ENCODE peak calls at places on chromosome 6, in five cellular contexts. H, F, I, U and R are unnamed samples.

GRCh38 chr6:118372413-118372812 is 175.7 kb upstream of the PLN start:
- DNase-seq in H (no peak), F (no peak), I (no peak), U (no peak), R (no peak)

GRCh38 chr6:146026873-146027272 is 2.0 kb upstream of the GRM1 start:
- DNase-seq in H (no peak), F (no peak), I (no peak), U (no peak), R (no peak)

GRCh38 chr6:21895591-21895990 is 302.0 kb downstream of the SOX4 start:
- DNase-seq in H (no peak), F (no peak), I (no peak), U (no peak), R (no peak)

GRCh38 chr6:5855787-5856186 is 150.9 kb downstream of the NRN1 start:
- DNase-seq in H (no peak), F (no peak), I (no peak), U (no peak), R (no peak)

GRCh38 chr6:81890846-81891245 is 138.4 kb upstream of the TENT5A start:
- DNase-seq in H (no peak), F (peak), I (no peak), U (no peak), R (no peak)

GRCh38 chr6:132731086-132731485 is 17.2 kb upstream of the VNN1 start:
- DNase-seq in H (no peak), F (no peak), I (no peak), U (no peak), R (no peak)

GRCh38 chr6:11273406-11274065 is 41.1 kb upstream of the NEDD9 start:
- DNase-seq in H (no peak), F (no peak), I (no peak), U (no peak), R (no peak)

GRCh38 chr6:169867751-169868191 is 116.3 kb downstream of the ERMARD start:
- DNase-seq in H (no peak), F (no peak), I (no peak), U (no peak), R (no peak)

GRCh38 chr6:161748535-161749386 is 474.9 kb upstream of the AGPAT4 start:
- DNase-seq in H (no peak), F (no peak), I (peak), U (peak), R (peak)

GRCh38 chr6:83824831-83825230 is 28.3 kb upstream of the RIPPLY2 start:
- DNase-seq in H (no peak), F (no peak), I (no peak), U (no peak), R (no peak)

GRCh38 chr6:31541059-31541657 is 645 bp downstream of the DDX39B start:
- DNase-seq in H (peak), F (no peak), I (no peak), U (no peak), R (no peak)

GRCh38 chr6:88945596-88945995 is 17.8 kb downstream of the RNGTT start:
- DNase-seq in H (no peak), F (no peak), I (no peak), U (no peak), R (no peak)

GRCh38 chr6:147301070-147301469 is 96.9 kb downstream of the STXBP5 start:
- DNase-seq in H (no peak), F (no peak), I (no peak), U (no peak), R (no peak)

GRCh38 chr6:84847349-84848160 is 83.2 kb upstream of the TBX18 start:
- DNase-seq in H (no peak), F (peak), I (no peak), U (no peak), R (no peak)

GRCh38 chr6:90285611-90286381 is 10.8 kb downstream of the BACH2 start:
- DNase-seq in H (peak), F (peak), I (peak), U (peak), R (peak)

GRCh38 chr6:16033214-16033613 is 95.7 kb upstream of the MYLIP start:
- DNase-seq in H (no peak), F (no peak), I (no peak), U (no peak), R (no peak)

GRCh38 chr6:80214436-80215022 is 108.1 kb downstream of the BCKDHB start:
- DNase-seq in H (no peak), F (peak), I (no peak), U (peak), R (peak)

GRCh38 chr6:92623441-92623840 is 795.9 kb downstream of the EPHA7 start:
- DNase-seq in H (no peak), F (no peak), I (no peak), U (no peak), R (no peak)

DNA sequence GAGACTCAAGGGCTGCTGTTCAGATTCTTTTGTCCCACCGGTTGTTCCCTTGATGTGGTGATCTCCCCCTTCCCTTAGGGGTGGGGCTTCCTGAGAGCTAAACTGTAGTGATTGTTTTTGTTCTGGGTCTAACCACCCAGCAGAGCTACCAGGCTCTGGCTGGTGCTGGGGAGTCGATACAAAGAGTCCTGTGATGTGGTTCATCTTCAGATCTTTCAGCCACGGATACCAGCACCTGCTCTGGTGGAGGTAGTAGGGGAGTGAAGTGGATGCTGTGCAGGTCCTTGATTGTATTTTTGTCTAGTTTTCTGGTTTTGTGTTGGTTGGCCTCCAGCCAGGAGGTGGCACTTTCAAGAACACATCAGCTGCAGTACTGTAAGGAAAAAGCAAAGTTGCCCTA is 801.6 kb downstream of the EPHA7 start:
- DNase-seq in H (no peak), F (no peak), I (no peak), U (no peak), R (no peak)
- TF ChIP-seq CTCF in H (no peak), F (no peak), I (no peak), U (no peak), R (no peak)

DNA sequence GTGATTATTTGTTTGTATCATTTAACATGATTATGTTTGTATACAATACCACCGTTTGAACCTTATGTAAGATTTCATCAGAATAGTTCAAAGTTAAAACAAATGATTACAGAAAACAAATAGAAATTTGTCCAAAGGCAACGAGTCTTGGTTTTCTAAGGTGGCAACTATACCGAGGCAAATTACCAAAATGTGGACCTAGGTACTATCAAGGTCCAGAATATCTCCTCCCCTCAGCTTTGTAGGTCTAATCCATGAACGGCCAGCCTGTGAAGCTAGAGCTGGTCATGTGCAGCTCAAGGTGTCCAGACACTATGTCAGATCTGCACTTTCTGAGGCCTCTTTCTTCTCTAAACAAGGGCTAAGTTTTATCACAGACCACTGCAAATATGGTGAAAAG is 151.7 kb upstream of the BEND3 start:
- DNase-seq in H (no peak), F (no peak), I (no peak), U (no peak), R (no peak)
- TF ChIP-seq CTCF in H (no peak), F (no peak), I (no peak), U (no peak), R (no peak)

DNA sequence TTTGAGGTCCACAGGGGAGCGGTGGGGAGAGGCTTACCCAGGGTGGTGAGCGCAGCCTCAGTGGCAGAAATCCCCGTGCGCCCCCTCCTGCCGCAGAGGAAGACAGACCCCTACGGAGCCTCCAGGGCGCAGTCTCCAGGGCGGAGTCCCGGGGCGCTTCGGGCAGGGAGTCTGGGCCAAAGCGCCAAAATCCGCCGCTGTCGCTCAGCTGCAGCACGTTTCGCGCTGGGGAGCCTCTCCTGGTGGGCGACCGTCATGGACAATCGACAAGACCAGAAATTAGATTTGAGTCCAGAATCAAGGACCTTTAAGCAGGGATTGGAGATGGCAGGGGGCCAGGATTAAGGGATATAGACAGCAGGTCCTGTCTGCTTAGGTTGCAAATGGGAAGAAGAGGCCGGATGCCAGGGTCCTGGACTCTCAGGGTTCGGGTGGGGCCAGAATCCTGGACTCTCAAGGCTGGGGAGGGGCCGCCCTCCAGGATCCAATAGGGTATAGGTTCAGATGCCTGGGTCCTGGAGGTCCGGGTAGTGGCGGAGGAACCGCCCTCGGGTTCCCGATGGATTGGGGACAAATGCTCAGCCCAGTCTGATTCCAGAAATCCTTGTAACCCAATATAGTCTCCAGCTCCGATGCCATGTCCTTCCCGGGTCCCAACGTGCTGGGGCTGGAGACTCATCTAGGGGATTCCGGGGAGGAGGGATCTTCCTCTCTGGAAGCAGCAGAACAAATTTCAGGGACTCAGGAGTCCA is 7.9 kb upstream of the HLA-E start:
- DNase-seq in H (no peak), F (no peak), I (no peak), U (no peak), R (no peak)
- TF ChIP-seq CTCF in H (no peak), F (no peak), I (no peak), U (no peak), R (no peak)

DNA sequence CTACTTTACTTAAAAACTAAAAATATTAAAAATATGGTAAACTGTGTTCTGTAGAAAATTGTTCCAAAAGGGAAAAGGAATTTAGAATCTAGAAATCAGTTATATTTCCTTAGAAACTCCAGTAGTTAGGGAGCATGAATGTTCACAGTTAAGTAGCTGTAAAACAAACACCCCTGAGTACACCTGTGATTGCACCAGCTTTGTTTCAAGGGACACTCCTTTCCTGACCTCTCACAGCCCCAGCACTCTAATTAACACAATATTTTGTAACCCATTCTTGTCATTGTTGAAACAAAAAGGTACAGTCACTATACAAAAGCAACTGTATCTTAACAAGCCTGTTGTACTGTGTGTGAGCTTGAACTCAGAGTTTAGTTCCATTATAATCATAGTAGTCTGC is 72.3 kb downstream of the NCOA7 start:
- DNase-seq in H (no peak), F (no peak), I (no peak), U (no peak), R (no peak)
- TF ChIP-seq CTCF in H (no peak), F (no peak), I (no peak), U (no peak), R (no peak)

DNA sequence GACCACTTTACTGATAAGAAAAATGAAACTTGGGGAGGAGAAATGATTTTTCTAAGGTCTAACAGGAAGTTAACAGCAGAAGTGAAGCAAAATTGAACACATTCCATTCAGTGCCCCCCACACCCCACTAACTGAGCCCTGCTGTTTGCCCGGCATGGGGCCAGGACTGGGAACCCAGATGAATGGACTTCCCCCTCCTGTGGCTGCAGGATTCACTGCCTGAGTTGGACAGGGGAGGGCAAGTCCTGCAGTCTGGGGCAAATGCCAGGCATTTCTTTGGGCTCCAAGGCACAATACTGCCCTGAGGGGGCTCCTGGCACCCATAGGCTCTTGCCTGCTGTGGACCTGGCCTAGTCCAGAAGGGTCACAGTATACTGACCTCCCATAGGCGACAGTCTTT is 28.3 kb downstream of the FYN start:
- DNase-seq in H (no peak), F (no peak), I (no peak), U (no peak), R (no peak)
- TF ChIP-seq CTCF in H (no peak), F (peak), I (no peak), U (no peak), R (no peak)